ENCODE peak calls at places on chromosomes 6 and 20, in six cellular contexts. V is activated effector memory CD4-positive, alpha-beta T cell treated with anti-CD3 and anti-CD28 coated beads, Interleukin-2, amount 50 U/mL, for 16 hours; W is amniotic stem cell; F is brain microvascular endothelial cell; T is astrocyte of the spinal cord; X is stimulated activated naive CD4-positive, alpha-beta T cell. Q is an unnamed sample.

GRCh38 chr6:33144373-33144772 is 47.9 kb downstream of the COL11A2 start:
- DNase-seq in V (no peak), W (no peak), F (no peak), T (no peak), X (no peak), Q (no peak)

GRCh38 chr20:11919046-11919445 is 1.4 kb downstream of the BTBD3 start:
- DNase-seq in V (no peak), W (no peak), F (no peak), T (peak; percentile 61), X (no peak), Q (no peak)

GRCh38 chr6:2959909-2960719 is 11.3 kb downstream of the SERPINB6 start:
- DNase-seq in V (peak; percentile 28), W (peak; percentile 68), F (peak; percentile 71), T (peak; percentile 61), X (no peak), Q (no peak)

GRCh38 chr20:38889792-38890496 is 36.3 kb upstream of the FAM83D start:
- DNase-seq in V (no peak), W (no peak), F (no peak), T (no peak), X (no peak), Q (no peak)

GRCh38 chr6:159979136-159979874 is 10.4 kb downstream of the IGF2R start:
- DNase-seq in V (peak; percentile 85), W (no peak), F (peak; percentile 48), T (peak; percentile 73), X (no peak), Q (no peak)

GRCh38 chr20:13356087-13356486 is 135.0 kb downstream of the ISM1 start:
- DNase-seq in V (no peak), W (no peak), F (no peak), T (no peak), X (no peak), Q (no peak)

GRCh38 chr20:32229351-32229750 is 21.7 kb downstream of the POFUT1 start:
- DNase-seq in V (no peak), W (no peak), F (no peak), T (no peak), X (no peak), Q (no peak)

GRCh38 chr20:13723015-13723414 is 61.7 kb downstream of the ESF1 start:
- DNase-seq in V (no peak), W (no peak), F (no peak), T (no peak), X (no peak), Q (no peak)

GRCh38 chr20:14488756-14489479 is 151.5 kb upstream of the FLRT3 start:
- DNase-seq in V (no peak), W (no peak), F (no peak), T (no peak), X (no peak), Q (no peak)

GRCh38 chr20:11582073-11582472 is 335.6 kb upstream of the BTBD3 start:
- DNase-seq in V (no peak), W (no peak), F (no peak), T (peak; percentile 7), X (no peak), Q (no peak)

GRCh38 chr6:65416640-65417039 is 290.4 kb downstream of the EYS start:
- DNase-seq in V (no peak), W (no peak), F (no peak), T (no peak), X (no peak), Q (no peak)

GRCh38 chr6:148440877-148441453 is 98.3 kb downstream of the SASH1 start:
- DNase-seq in V (no peak), W (peak; percentile 51), F (peak; percentile 52), T (peak; percentile 74), X (no peak), Q (peak; percentile 3)

GRCh38 chr6:162733489-162733888 is 5.7 kb downstream of the PACRG start:
- DNase-seq in V (no peak), W (no peak), F (no peak), T (no peak), X (no peak), Q (no peak)

GRCh38 chr6:7787137-7787575 is 61.3 kb downstream of the BMP6 start:
- DNase-seq in V (no peak), W (no peak), F (peak; percentile 9), T (peak; percentile 31), X (no peak), Q (no peak)

GRCh38 chr20:41177636-41178035 is 40.3 kb downstream of the PLCG1 start:
- DNase-seq in V (no peak), W (peak; percentile 82), F (peak; percentile 84), T (peak; percentile 82), X (no peak), Q (peak; percentile 75)

GRCh38 chr6:14999106-14999505 is 246.8 kb upstream of the JARID2 start:
- DNase-seq in V (no peak), W (no peak), F (no peak), T (no peak), X (no peak), Q (no peak)

GRCh38 chr6:44002071-44002590 is 125.1 kb downstream of the MRPL14 start:
- DNase-seq in V (no peak), W (no peak), F (peak; percentile 38), T (no peak), X (no peak), Q (no peak)

GRCh38 chr20:50470249-50470858 is 39.8 kb upstream of the PTPN1 start:
- DNase-seq in V (no peak), W (no peak), F (peak; percentile 48), T (no peak), X (no peak), Q (no peak)

GRCh38 chr20:63521602-63522001 is 1.0 kb downstream of the PPDPF start:
- DNase-seq in V (no peak), W (no peak), F (no peak), T (no peak), X (no peak), Q (no peak)

GRCh38 chr6:100918152-100918551 is 37.0 kb upstream of the ASCC3 start:
- DNase-seq in V (no peak), W (no peak), F (no peak), T (no peak), X (no peak), Q (no peak)

GRCh38 chr6:66735106-66735890 is 1028.3 kb upstream of the EYS start:
- DNase-seq in V (no peak), W (no peak), F (no peak), T (peak; percentile 37), X (no peak), Q (no peak)

GRCh38 chr6:122381494-122382083 is 17.9 kb upstream of the HSF2 start:
- DNase-seq in V (peak; percentile 77), W (peak; percentile 62), F (peak; percentile 74), T (peak; percentile 75), X (peak; percentile 57), Q (no peak)

GRCh38 chr6:33299237-33299944 is 649 bp upstream of the RGL2 start:
- DNase-seq in V (peak; percentile 97), W (peak; percentile 88), F (peak; percentile 88), T (peak; percentile 94), X (peak; percentile 89), Q (peak; percentile 82)

GRCh38 chr20:43961541-43962471 is 47.2 kb downstream of the TOX2 start:
- DNase-seq in V (peak; percentile 36), W (no peak), F (no peak), T (no peak), X (no peak), Q (no peak)

Q was measured in GOT3.